ENCODE peak calls at places on chromosome 3, in five cellular contexts. One of them, this sample, is unnamed.

GRCh38 chr3:27681249-27681748 is 40.8 kb downstream of the EOMES start:
- DNase-seq in HS-5: peak; percentile 85
- DNase-seq in frontal cortex: no peak
- DNase-seq in adrenal gland: no peak
- DNase-seq in GM20000: peak; percentile 46
- DNase-seq in this sample: peak; percentile 25

GRCh38 chr3:21435871-21436270 is 315.1 kb downstream of the ZNF385D start:
- DNase-seq in HS-5: peak; percentile 91
- DNase-seq in frontal cortex: no peak
- DNase-seq in adrenal gland: no peak
- DNase-seq in GM20000: no peak
- DNase-seq in this sample: no peak

GRCh38 chr3:161163297-161163696 is 57.8 kb upstream of the NMD3 start:
- DNase-seq in HS-5: peak; percentile 86
- DNase-seq in frontal cortex: no peak
- DNase-seq in adrenal gland: no peak
- DNase-seq in GM20000: no peak
- DNase-seq in this sample: no peak

GRCh38 chr3:150227839-150228238 is 180.3 kb upstream of the TSC22D2 start:
- DNase-seq in HS-5: no peak
- DNase-seq in frontal cortex: no peak
- DNase-seq in adrenal gland: peak; percentile 64
- DNase-seq in GM20000: peak; percentile 47
- DNase-seq in this sample: peak; percentile 63

GRCh38 chr3:38493019-38493418 is 3.1 kb upstream of the EXOG start:
- DNase-seq in HS-5: peak; percentile 16
- DNase-seq in frontal cortex: no peak
- DNase-seq in adrenal gland: no peak
- DNase-seq in GM20000: no peak
- DNase-seq in this sample: no peak

GRCh38 chr3:31821118-31821517 is 159.9 kb downstream of the OSBPL10 start:
- DNase-seq in HS-5: no peak
- DNase-seq in frontal cortex: no peak
- DNase-seq in adrenal gland: no peak
- DNase-seq in GM20000: no peak
- DNase-seq in this sample: no peak

GRCh38 chr3:21718161-21718765 is 32.7 kb downstream of the ZNF385D start:
- DNase-seq in HS-5: peak; percentile 90
- DNase-seq in frontal cortex: no peak
- DNase-seq in adrenal gland: no peak
- DNase-seq in GM20000: no peak
- DNase-seq in this sample: no peak

GRCh38 chr3:156207802-156208685 is 87.7 kb downstream of the KCNAB1 start:
- DNase-seq in HS-5: peak; percentile 82
- DNase-seq in frontal cortex: no peak
- DNase-seq in adrenal gland: no peak
- DNase-seq in GM20000: no peak
- DNase-seq in this sample: no peak

GRCh38 chr3:17638351-17638750 is 104.1 kb downstream of the TBC1D5 start:
- DNase-seq in HS-5: no peak
- DNase-seq in frontal cortex: no peak
- DNase-seq in adrenal gland: no peak
- DNase-seq in GM20000: no peak
- DNase-seq in this sample: no peak

GRCh38 chr3:111910806-111911205 is 51.7 kb downstream of the PHLDB2 start:
- DNase-seq in HS-5: no peak
- DNase-seq in frontal cortex: no peak
- DNase-seq in adrenal gland: no peak
- DNase-seq in GM20000: no peak
- DNase-seq in this sample: no peak

GRCh38 chr3:45180051-45180450 is 33.9 kb upstream of the CDCP1 start:
- DNase-seq in HS-5: peak; percentile 23
- DNase-seq in frontal cortex: no peak
- DNase-seq in adrenal gland: no peak
- DNase-seq in GM20000: no peak
- DNase-seq in this sample: no peak

GRCh38 chr3:112744825-112745566 is 101.7 kb downstream of the CD200R1L start:
- DNase-seq in HS-5: no peak
- DNase-seq in frontal cortex: no peak
- DNase-seq in adrenal gland: no peak
- DNase-seq in GM20000: no peak
- DNase-seq in this sample: no peak

GRCh38 chr3:14775011-14775410 is 43.8 kb upstream of the FGD5 start:
- DNase-seq in HS-5: no peak
- DNase-seq in frontal cortex: no peak
- DNase-seq in adrenal gland: peak; percentile 21
- DNase-seq in GM20000: no peak
- DNase-seq in this sample: no peak

GRCh38 chr3:143120716-143121239 is 1.2 kb downstream of the CHST2 start:
- DNase-seq in HS-5: no peak
- DNase-seq in frontal cortex: peak; percentile 55
- DNase-seq in adrenal gland: no peak
- DNase-seq in GM20000: peak; percentile 78
- DNase-seq in this sample: no peak

This sample was measured in T47D.